ENCODE peak calls at places on chromosomes 5 and 9, in seven cellular contexts. M is COR-L47, K is hepatic stellate cell, G is bronchial epithelial cell, T is posterior vena cava, A is PC-9, F is GM13977. Y is an unnamed sample.

GRCh38 chr9:100011062-100011681 is 87.6 kb downstream of the ERP44 start:
- DNase-seq in M (peak), K (peak), G (peak), T (no peak), A (peak), F (peak), Y (no peak)

GRCh38 chr5:72633649-72634048 is 126.4 kb upstream of the ZNF366 start:
- DNase-seq in M (no peak), K (peak), G (no peak), T (no peak), A (no peak), F (no peak), Y (no peak)

GRCh38 chr5:112668016-112668415 is 69.7 kb upstream of the APC start:
- DNase-seq in M (no peak), K (no peak), G (peak), T (no peak), A (no peak), F (no peak), Y (no peak)

GRCh38 chr5:87499478-87500410 is 87.0 kb upstream of the CCNH start:
- DNase-seq in M (no peak), K (no peak), G (peak), T (peak), A (peak), F (no peak), Y (no peak)

GRCh38 chr9:136615631-136616306 is 46.9 kb upstream of the EGFL7 start:
- DNase-seq in M (no peak), K (no peak), G (no peak), T (no peak), A (no peak), F (peak), Y (no peak)

GRCh38 chr5:149212203-149212951 is 59.3 kb upstream of the AFAP1L1 start:
- DNase-seq in M (no peak), K (peak), G (peak), T (no peak), A (peak), F (no peak), Y (no peak)

GRCh38 chr9:133880851-133881634 is 111.1 kb downstream of the VAV2 start:
- DNase-seq in M (no peak), K (no peak), G (peak), T (no peak), A (peak), F (no peak), Y (no peak)

GRCh38 chr5:134132372-134133212 is 18.1 kb downstream of the TCF7 start:
- DNase-seq in M (no peak), K (no peak), G (no peak), T (peak), A (no peak), F (peak), Y (no peak)

GRCh38 chr5:14036947-14037346 is 92.5 kb upstream of the DNAH5 start:
- DNase-seq in M (no peak), K (no peak), G (peak), T (no peak), A (no peak), F (no peak), Y (no peak)

GRCh38 chr5:124179788-124180187 is 566.7 kb downstream of the ZNF608 start:
- DNase-seq in M (no peak), K (no peak), G (no peak), T (no peak), A (no peak), F (no peak), Y (no peak)